ENCODE peak calls at places on chromosomes 7 and 10, in five cellular contexts. M, D, Z, B and P are unnamed samples.

GRCh38 chr10:18607503-18607902 is 43.9 kb downstream of the NSUN6 start:
- DNase-seq in M (no peak), B (peak; percentile 49), Z (no peak), D (peak; percentile 51), P (peak; percentile 69)

GRCh38 chr7:74544706-74545469 is 91.2 kb downstream of the GTF2IRD1 start:
- DNase-seq in M (peak; percentile 52), Z (peak; percentile 22), D (no peak), B (peak; percentile 68), P (peak; percentile 46)

GRCh38 chr10:14880201-14880600 is 1.5 kb downstream of the SUV39H2 start:
- DNase-seq in M (no peak), D (no peak), Z (no peak), B (no peak), P (peak; percentile 22)

GRCh38 chr10:98300526-98300925 is 32.5 kb upstream of the LOXL4 start:
- DNase-seq in M (no peak), B (no peak), D (no peak), Z (no peak), P (no peak)

GRCh38 chr7:139566075-139566474 is 42.6 kb downstream of the CLEC2L start:
- DNase-seq in B (no peak), D (no peak), Z (no peak), M (no peak), P (no peak)

GRCh38 chr10:119113805-119114732 is 10.2 kb downstream of the DENND10 start:
- DNase-seq in Z (no peak), B (no peak), D (no peak), M (no peak), P (no peak)

GRCh38 chr10:43408710-43409384 is at the start of gene HNRNPF:
- DNase-seq in M (peak; percentile 83), B (peak; percentile 87), D (peak; percentile 88), Z (peak; percentile 90), P (peak; percentile 97)

GRCh38 chr7:1987591-1988532 is 244.9 kb downstream of the MAD1L1 start:
- DNase-seq in Z (no peak), B (no peak), D (no peak), M (no peak), P (no peak)

GRCh38 chr10:78700816-78701520 is 367.8 kb upstream of the ZMIZ1 start:
- DNase-seq in B (no peak), M (no peak), D (no peak), Z (no peak), P (no peak)

GRCh38 chr10:101529720-101530553 is 58.1 kb downstream of the POLL start:
- DNase-seq in B (no peak), Z (peak; percentile 12), D (no peak), M (no peak), P (no peak)

GRCh38 chr7:13097508-13097907 is 410.1 kb downstream of the ARL4A start:
- DNase-seq in D (no peak), Z (no peak), M (no peak), B (no peak), P (no peak)

GRCh38 chr7:2631924-2632716 is at the start of gene TTYH3:
- DNase-seq in Z (no peak), B (no peak), M (no peak), D (no peak), P (no peak)

GRCh38 chr10:124394583-124394982 is 24.1 kb downstream of the OAT start:
- DNase-seq in Z (no peak), M (no peak), D (no peak), B (no peak), P (no peak)

GRCh38 chr10:70589762-70590662 is 12.5 kb downstream of the PRF1 start:
- DNase-seq in Z (no peak), D (no peak), M (no peak), B (no peak), P (no peak)

GRCh38 chr7:51256244-51256781 is 60.3 kb downstream of the COBL start:
- DNase-seq in D (no peak), B (no peak), M (no peak), Z (no peak), P (no peak)

GRCh38 chr7:47314728-47315601 is 266.9 kb downstream of the TNS3 start:
- DNase-seq in Z (no peak), D (no peak), M (no peak), B (no peak), P (no peak)

GRCh38 chr10:114458955-114459354 is 54.7 kb upstream of the AFAP1L2 start:
- DNase-seq in D (no peak), M (peak; percentile 12), Z (no peak), B (peak; percentile 12), P (peak; percentile 67)

GRCh38 chr7:135211179-135211945 is at the start of gene WDR91:
- DNase-seq in B (peak; percentile 100), M (peak; percentile 98), D (peak; percentile 93), Z (peak; percentile 96), P (peak; percentile 95)

GRCh38 chr7:90180011-90180585 is 25.8 kb downstream of the STEAP1 start:
- DNase-seq in M (no peak), Z (no peak), D (no peak), B (no peak), P (no peak)

GRCh38 chr10:101558671-101559595 is 29.1 kb downstream of the POLL start:
- DNase-seq in D (no peak), B (no peak), Z (no peak), M (no peak), P (no peak)

GRCh38 chr10:115092555-115093285 is 445 bp upstream of the ATRNL1 start:
- DNase-seq in Z (no peak), M (peak; percentile 51), D (no peak), B (no peak), P (peak; percentile 30)

GRCh38 chr10:1525354-1526162 is 211.8 kb downstream of the ADARB2 start:
- DNase-seq in D (no peak), Z (no peak), M (no peak), B (no peak), P (no peak)

GRCh38 chr7:97499204-97499603 is 232.7 kb upstream of the TAC1 start:
- DNase-seq in D (no peak), Z (no peak), M (no peak), B (peak; percentile 34), P (peak; percentile 16)

GRCh38 chr10:100887761-100888296 is 24.9 kb upstream of the SLF2 start:
- DNase-seq in D (no peak), Z (no peak), B (no peak), M (no peak), P (no peak)

GRCh38 chr10:131724891-131725735 is 175.7 kb upstream of the PPP2R2D start:
- DNase-seq in M (no peak), B (no peak), D (no peak), Z (no peak), P (no peak)

GRCh38 chr7:151993977-151994676 is 31.3 kb upstream of the GALNT11 start:
- DNase-seq in Z (no peak), M (no peak), D (no peak), B (no peak), P (peak; percentile 5)

GRCh38 chr7:43906327-43907010 is at the start of gene URGCP:
- DNase-seq in D (no peak), B (peak; percentile 84), Z (peak; percentile 24), M (peak; percentile 78), P (peak; percentile 70)

GRCh38 chr7:135659159-135659837 is 3.0 kb upstream of the STMP1 start:
- DNase-seq in D (no peak), Z (no peak), B (no peak), M (no peak), P (no peak)

GRCh38 chr10:6255548-6256061 is 52.9 kb downstream of the PFKFB3 start:
- DNase-seq in M (no peak), Z (peak; percentile 81), B (no peak), D (no peak), P (no peak)

GRCh38 chr7:41006591-41006990 is 696.3 kb downstream of the INHBA start:
- DNase-seq in Z (no peak), D (no peak), M (no peak), B (no peak), P (no peak)

GRCh38 chr10:11936389-11937152 is 106.0 kb downstream of the UPF2 start:
- DNase-seq in M (no peak), D (no peak), B (no peak), Z (no peak), P (no peak)

GRCh38 chr7:70266186-70266585 is 667.9 kb downstream of the AUTS2 start:
- DNase-seq in M (no peak), Z (no peak), D (no peak), B (no peak), P (no peak)
- TF ChIP-seq POLR2A in M (no peak), Z (no peak), D (no peak), B (no peak), P (no peak)

DNA sequence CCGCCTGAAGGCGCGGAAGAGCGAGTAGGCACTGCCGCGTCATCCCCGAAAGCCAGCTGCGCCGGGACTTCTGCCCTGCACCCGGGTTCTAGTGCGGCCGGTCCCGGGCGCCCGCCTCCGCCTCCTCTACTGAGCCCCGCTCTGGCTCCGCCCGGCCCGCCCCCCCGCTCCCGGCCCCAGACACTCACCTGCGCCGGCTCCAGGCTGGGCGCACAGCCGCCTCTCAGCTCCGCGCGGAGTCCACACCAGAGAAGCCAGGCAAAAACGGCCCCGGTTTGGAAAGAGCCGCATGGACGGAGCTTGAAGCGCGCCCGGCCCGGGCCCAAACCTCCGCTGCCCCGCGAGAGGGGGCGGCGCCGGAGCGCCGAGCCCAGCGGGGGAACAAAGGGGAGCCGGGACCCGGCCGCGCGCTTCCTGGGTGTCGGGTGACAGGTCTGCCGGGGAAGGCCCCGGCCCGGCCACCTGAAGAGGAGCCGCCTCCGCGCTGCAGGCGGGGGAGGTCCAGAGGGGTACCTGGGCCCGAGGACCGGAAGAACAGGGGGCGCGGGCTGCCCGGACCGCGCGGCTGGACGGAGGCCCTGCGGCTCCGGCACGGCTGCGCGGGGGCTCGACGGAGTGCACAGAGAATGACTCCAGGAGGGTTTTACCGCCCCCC is 168.2 kb downstream of the NRF1 start:
- DNase-seq in D (no peak), B (peak; percentile 99), Z (peak; percentile 49), M (peak; percentile 68), P (peak; percentile 35)
- TF ChIP-seq POLR2A in D (no peak), B (peak; percentile 83), Z (peak; percentile 53), M (no peak), P (no peak)

GRCh38 chr10:17216217-17216900 is 11.7 kb upstream of the VIM start:
- DNase-seq in M (peak; percentile 23), B (peak; percentile 37), D (no peak), Z (no peak), P (peak; percentile 48)
- TF ChIP-seq POLR2A in M (no peak), B (peak; percentile 49), D (no peak), Z (no peak), P (no peak)

GRCh38 chr7:32870298-32870697 is 21.3 kb downstream of the KBTBD2 start:
- DNase-seq in D (no peak), Z (no peak), M (no peak), B (no peak), P (no peak)

GRCh38 chr7:32872421-32872820 is 19.1 kb downstream of the KBTBD2 start:
- DNase-seq in D (no peak), M (no peak), B (no peak), Z (no peak), P (no peak)

GRCh38 chr7:32871624-32872371 is 19.8 kb downstream of the KBTBD2 start:
- DNase-seq in Z (no peak), D (no peak), M (no peak), B (no peak), P (no peak)

GRCh38 chr7:32868116-32868515 is 23.4 kb downstream of the KBTBD2 start:
- DNase-seq in B (no peak), M (no peak), D (no peak), Z (no peak), P (no peak)

DNA sequence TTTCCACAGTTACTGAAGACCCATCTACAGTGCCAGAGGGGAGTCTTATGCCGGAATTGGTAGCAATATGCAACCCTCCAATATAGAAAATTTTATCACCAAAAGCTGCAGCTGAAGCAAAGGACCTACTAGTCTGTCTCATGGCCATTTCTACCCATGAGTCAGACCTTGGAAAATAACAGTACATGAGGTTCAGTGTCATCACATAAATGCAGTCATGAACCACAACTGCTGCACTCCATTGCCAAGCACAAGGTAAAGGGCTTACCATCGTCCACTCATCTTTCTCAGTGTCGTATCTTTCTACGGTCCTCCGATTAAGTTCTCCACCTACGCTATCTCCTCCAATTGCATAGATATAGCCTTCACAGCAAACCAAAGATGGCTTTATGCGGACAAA is 21.8 kb downstream of the KBTBD2 start:
- DNase-seq in Z (no peak), D (no peak), M (no peak), B (no peak), P (no peak)
- TF ChIP-seq POLR2A in Z (no peak), D (no peak), M (no peak), B (no peak), P (no peak)